ENCODE peak calls at places on chromosomes 4 and X, in four cellular contexts. One of them, this sample, is unnamed. For H3K4me1, the result is how much of the 10 kb centered on the place peaks cover.

GRCh38 chrX:13646154-13646549 is 6.8 kb upstream of the TCEANC start:
- DNase-seq in tibial nerve: peak
- DNase-seq in ovary: peak
- DNase-seq in mammary epithelial cell: peak
- DNase-seq in this sample: peak

GRCh38 chrX:148311544-148311943 is 188.9 kb upstream of the AFF2 start:
- DNase-seq in tibial nerve: no peak
- DNase-seq in ovary: no peak
- DNase-seq in mammary epithelial cell: no peak
- DNase-seq in this sample: no peak

GRCh38 chr4:147822128-147822527 is 90.2 kb downstream of the ARHGAP10 start:
- DNase-seq in tibial nerve: peak
- DNase-seq in ovary: peak
- DNase-seq in mammary epithelial cell: peak
- DNase-seq in this sample: peak

GRCh38 chrX:22278375-22278774 is 5.7 kb downstream of the CBLL2 start:
- DNase-seq in tibial nerve: no peak
- DNase-seq in ovary: no peak
- DNase-seq in mammary epithelial cell: peak
- DNase-seq in this sample: no peak

GRCh38 chrX:135985974-135986312 is 708 bp downstream of the SLC9A6 start:
- DNase-seq in tibial nerve: no peak
- DNase-seq in ovary: no peak
- DNase-seq in mammary epithelial cell: no peak
- DNase-seq in this sample: no peak

GRCh38 chr4:107890779-107891178 is 40.6 kb upstream of the CYP2U1 start:
- DNase-seq in tibial nerve: no peak
- DNase-seq in ovary: no peak
- DNase-seq in mammary epithelial cell: no peak
- DNase-seq in this sample: no peak

GRCh38 chr4:102387552-102388150 is 42.4 kb upstream of the SLC39A8 start:
- DNase-seq in tibial nerve: no peak
- DNase-seq in ovary: no peak
- DNase-seq in mammary epithelial cell: no peak
- DNase-seq in this sample: no peak

GRCh38 chrX:17833954-17834353 is 27.1 kb downstream of the RAI2 start:
- DNase-seq in tibial nerve: no peak
- DNase-seq in ovary: no peak
- DNase-seq in mammary epithelial cell: no peak
- DNase-seq in this sample: no peak

GRCh38 chrX:47264507-47265173 is 31.8 kb downstream of the USP11 start:
- DNase-seq in tibial nerve: no peak
- DNase-seq in ovary: no peak
- DNase-seq in mammary epithelial cell: peak
- DNase-seq in this sample: no peak

GRCh38 chr4:80073362-80074008 is 456 bp upstream of the ANTXR2 start:
- DNase-seq in tibial nerve: no peak
- DNase-seq in ovary: no peak
- DNase-seq in mammary epithelial cell: no peak
- DNase-seq in this sample: no peak

GRCh38 chr4:120158860-120159259 is 92.2 kb upstream of the MAD2L1 start:
- DNase-seq in tibial nerve: no peak
- DNase-seq in ovary: no peak
- DNase-seq in mammary epithelial cell: no peak
- DNase-seq in this sample: no peak

GRCh38 chr4:122577808-122578781 is 42.8 kb downstream of the IL21 start:
- DNase-seq in tibial nerve: no peak
- DNase-seq in ovary: no peak
- DNase-seq in mammary epithelial cell: peak
- DNase-seq in this sample: no peak

GRCh38 chr4:53455766-53456165 is 78.3 kb downstream of the FIP1L1 start:
- DNase-seq in tibial nerve: no peak
- DNase-seq in ovary: no peak
- DNase-seq in mammary epithelial cell: no peak
- DNase-seq in this sample: no peak

GRCh38 chr4:88963817-88964216 is 93.2 kb downstream of the FAM13A start:
- DNase-seq in tibial nerve: no peak
- DNase-seq in ovary: no peak
- DNase-seq in mammary epithelial cell: peak
- DNase-seq in this sample: no peak

GRCh38 chr4:7827566-7827965 is 112.1 kb downstream of the AFAP1 start:
- DNase-seq in tibial nerve: no peak
- DNase-seq in ovary: no peak
- DNase-seq in mammary epithelial cell: no peak
- DNase-seq in this sample: no peak

GRCh38 chr4:7828926-7829325 is 110.7 kb downstream of the AFAP1 start:
- DNase-seq in tibial nerve: no peak
- DNase-seq in ovary: no peak
- DNase-seq in mammary epithelial cell: peak
- DNase-seq in this sample: no peak

GRCh38 chr4:7829687-7830580 is 109.7 kb downstream of the AFAP1 start:
- DNase-seq in tibial nerve: no peak
- DNase-seq in ovary: no peak
- DNase-seq in mammary epithelial cell: no peak
- DNase-seq in this sample: no peak

GRCh38 chr4:7826909-7827306 is 112.8 kb downstream of the AFAP1 start:
- DNase-seq in tibial nerve: no peak
- DNase-seq in ovary: no peak
- DNase-seq in mammary epithelial cell: no peak
- DNase-seq in this sample: no peak

DNA sequence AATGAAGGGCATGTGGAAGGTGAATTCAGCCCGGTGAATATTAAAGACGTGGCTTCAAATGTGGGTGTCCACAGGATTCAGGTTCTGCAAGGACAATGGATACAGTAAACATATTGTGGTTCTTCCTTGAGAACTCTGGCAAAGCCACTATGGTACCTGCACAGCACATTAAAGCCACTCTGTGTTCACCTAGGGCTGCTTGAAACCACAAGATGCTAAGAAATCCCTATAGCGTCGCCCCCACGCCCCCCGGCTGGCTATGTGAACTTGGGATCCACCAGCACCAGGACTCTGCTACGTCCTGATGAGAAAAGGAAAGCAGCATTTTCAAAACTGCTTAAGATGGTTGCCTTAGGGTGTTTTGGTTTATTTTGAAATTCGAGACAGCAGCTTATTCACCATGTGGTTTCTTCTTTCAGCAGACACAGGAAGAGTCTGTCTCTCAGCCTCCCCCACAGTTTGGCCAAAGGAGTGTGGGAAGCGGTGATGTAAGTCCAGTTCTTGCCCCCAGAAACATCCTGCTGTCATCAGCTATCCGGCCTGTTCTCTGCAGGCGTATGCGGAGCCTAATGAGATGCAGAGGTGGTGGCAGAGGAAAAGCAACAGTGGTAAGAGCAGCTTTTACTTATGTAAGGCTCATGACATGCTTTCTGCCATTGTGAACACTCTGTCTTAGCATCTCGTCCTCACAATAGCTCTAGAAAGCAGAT is 111.5 kb downstream of the AFAP1 start:
- DNase-seq in tibial nerve: peak
- DNase-seq in ovary: peak
- DNase-seq in mammary epithelial cell: peak
- DNase-seq in this sample: peak
- H3K4me3 ChIP-seq in tibial nerve: no peak
- H3K4me3 ChIP-seq in ovary: no peak
- H3K4me3 ChIP-seq in mammary epithelial cell: no peak
- H3K4me3 ChIP-seq in this sample: no peak

GRCh38 chr4:144705861-144706590 is 60.1 kb downstream of the HHIP start:
- DNase-seq in tibial nerve: no peak
- DNase-seq in ovary: no peak
- DNase-seq in mammary epithelial cell: no peak
- DNase-seq in this sample: no peak
- H3K4me1 ChIP-seq in tibial nerve: under half
- H3K4me1 ChIP-seq in ovary: under half
- H3K4me1 ChIP-seq in mammary epithelial cell: under half
- H3K4me1 ChIP-seq in this sample: under half

GRCh38 chr4:187124311-187124710 is 400.7 kb upstream of the FAT1 start:
- DNase-seq in tibial nerve: no peak
- DNase-seq in ovary: no peak
- DNase-seq in mammary epithelial cell: no peak
- DNase-seq in this sample: no peak

GRCh38 chr4:187125062-187125461 is 401.4 kb upstream of the FAT1 start:
- DNase-seq in tibial nerve: no peak
- DNase-seq in ovary: no peak
- DNase-seq in mammary epithelial cell: no peak
- DNase-seq in this sample: no peak

GRCh38 chr4:187128971-187129370 is 405.3 kb upstream of the FAT1 start:
- DNase-seq in tibial nerve: no peak
- DNase-seq in ovary: no peak
- DNase-seq in mammary epithelial cell: peak
- DNase-seq in this sample: no peak

GRCh38 chr4:187127456-187127855 is 403.8 kb upstream of the FAT1 start:
- DNase-seq in tibial nerve: no peak
- DNase-seq in ovary: no peak
- DNase-seq in mammary epithelial cell: peak
- DNase-seq in this sample: no peak

GRCh38 chr4:187128226-187128625 is 404.6 kb upstream of the FAT1 start:
- DNase-seq in tibial nerve: no peak
- DNase-seq in ovary: no peak
- DNase-seq in mammary epithelial cell: peak
- DNase-seq in this sample: no peak
- H3K4me3 ChIP-seq in tibial nerve: no peak
- H3K4me3 ChIP-seq in ovary: no peak
- H3K4me3 ChIP-seq in mammary epithelial cell: peak
- H3K4me3 ChIP-seq in this sample: no peak

DNA sequence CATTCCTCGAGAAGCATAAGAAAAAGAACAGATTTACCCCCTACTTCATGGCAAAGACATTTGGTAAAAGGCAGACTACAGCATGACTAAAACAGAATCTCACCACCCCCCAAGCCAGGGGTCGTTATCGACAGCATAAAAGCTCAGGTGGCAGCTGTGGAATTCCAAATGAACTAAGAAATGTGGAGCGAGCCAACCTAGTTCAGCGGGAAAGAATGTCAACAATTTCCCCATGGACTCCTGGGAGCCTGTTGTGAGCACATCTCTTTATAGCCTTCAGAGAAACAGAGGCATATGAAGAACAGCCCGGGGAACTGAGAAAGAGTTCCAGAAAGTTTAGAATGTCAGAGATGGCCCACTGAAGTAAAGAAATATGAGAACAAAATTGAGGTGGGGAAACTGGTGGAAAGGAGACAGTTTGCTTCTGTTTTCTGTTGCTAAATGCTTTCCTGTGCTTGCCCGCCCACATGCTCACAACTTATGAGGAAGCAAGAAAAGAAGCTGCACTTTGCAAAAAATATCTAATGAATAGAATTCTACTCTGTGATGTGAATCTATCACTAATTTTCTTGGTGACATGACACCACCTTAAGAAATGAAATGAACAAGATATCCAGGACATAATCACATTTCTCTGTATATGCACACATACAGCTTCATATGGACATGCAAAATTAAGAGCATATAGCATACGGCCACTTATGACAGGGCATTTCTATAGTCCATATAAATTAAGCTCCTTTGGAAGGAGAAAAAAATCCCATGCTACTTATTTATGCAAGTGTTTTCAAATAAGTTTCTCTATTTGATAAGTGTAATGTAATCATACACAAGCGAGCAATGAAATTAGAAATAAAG is 135.3 kb upstream of the MID1 start:
- DNase-seq in tibial nerve: no peak
- DNase-seq in ovary: no peak
- DNase-seq in mammary epithelial cell: no peak
- DNase-seq in this sample: peak
- H3K4me1 ChIP-seq in tibial nerve: under half
- H3K4me1 ChIP-seq in ovary: under half
- H3K4me1 ChIP-seq in mammary epithelial cell: under half
- H3K4me1 ChIP-seq in this sample: under half